ENCODE peak calls at places on chromosomes 6 and 20, in six cellular contexts. A is GM23338, K is HL-60, Q is stomach, G is K562, U is transverse colon. C is an unnamed sample.
A peak's percentile ranks its signal among the peaks of the same experiment; 100 is the strongest.

GRCh38 chr6:132511159-132511835 is 1.6 kb downstream of the STX7 start:
- DNase-seq in G (peak; percentile 24), A (no peak), K (peak; percentile 13), Q (no peak), U (peak; percentile 16), C (no peak)

GRCh38 chr6:170116643-170117042 is 174.2 kb downstream of the DLL1 start:
- DNase-seq in K (no peak), G (no peak), U (no peak), Q (peak; percentile 23), A (no peak), C (no peak)

GRCh38 chr6:160789263-160790027 is 87.4 kb downstream of the PLG start:
- DNase-seq in U (no peak), Q (no peak), K (no peak), G (no peak), A (no peak), C (no peak)

GRCh38 chr6:86256615-86257187 is 614.0 kb upstream of the SYNCRIP start:
- DNase-seq in G (no peak), Q (no peak), A (no peak), U (no peak), K (no peak), C (no peak)

GRCh38 chr6:82737965-82738364 is 327.7 kb downstream of the UBE3D start:
- DNase-seq in G (no peak), Q (no peak), A (no peak), K (no peak), U (no peak), C (no peak)

GRCh38 chr20:57223648-57224489 is 42.6 kb downstream of the BMP7 start:
- DNase-seq in Q (no peak), G (no peak), A (no peak), K (no peak), U (peak; percentile 21), C (no peak)

GRCh38 chr6:160051390-160051789 is 70.2 kb upstream of the SLC22A1 start:
- DNase-seq in G (no peak), Q (no peak), A (no peak), K (peak; percentile 32), U (no peak), C (no peak)

GRCh38 chr20:45429618-45430017 is 13.7 kb downstream of the PIGT start:
- DNase-seq in G (no peak), Q (no peak), U (no peak), A (no peak), K (no peak), C (no peak)

GRCh38 chr20:4740774-4741431 is 19.2 kb downstream of the PRND start:
- DNase-seq in U (peak; percentile 56), K (peak; percentile 42), Q (peak; percentile 58), G (peak; percentile 33), A (peak; percentile 91), C (no peak)

GRCh38 chr6:3157151-3157933 is at the start of gene TUBB2A:
- DNase-seq in U (peak; percentile 86), Q (peak; percentile 89), G (peak; percentile 99), K (peak; percentile 29), A (peak; percentile 83), C (peak; percentile 77)

GRCh38 chr6:161355731-161356130 is 81.9 kb upstream of the AGPAT4 start:
- DNase-seq in K (no peak), G (no peak), U (no peak), A (no peak), Q (no peak), C (no peak)

GRCh38 chr6:143061597-143062385 is 1.1 kb downstream of the AIG1 start:
- DNase-seq in A (no peak), Q (no peak), U (no peak), K (peak; percentile 12), G (no peak), C (no peak)

DNA sequence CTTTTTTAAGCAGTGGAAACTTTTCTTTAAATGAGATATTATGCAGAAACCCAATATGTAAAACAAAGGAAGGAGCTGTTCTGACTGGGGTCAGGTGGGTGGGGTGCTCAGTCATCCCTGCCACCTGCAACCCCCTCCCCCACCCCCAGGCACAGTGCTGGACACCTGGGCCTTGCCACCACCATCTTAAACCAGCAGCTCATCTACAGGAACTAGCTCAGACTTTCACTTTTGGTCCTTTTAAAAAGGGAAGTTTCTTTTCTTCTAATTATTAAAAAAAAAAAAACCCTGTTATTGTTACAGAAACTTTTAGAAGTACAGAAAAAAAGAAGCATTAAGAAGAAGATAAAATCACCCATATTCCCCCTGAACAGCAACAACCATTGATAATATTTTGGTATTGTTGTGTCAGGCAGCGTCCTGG is 37.1 kb downstream of the PPP1R16B start:
- DNase-seq in Q (peak; percentile 35), G (no peak), A (peak; percentile 34), U (peak; percentile 73), K (peak; percentile 4), C (no peak)
- H3K4me3 ChIP-seq in Q (no peak overlapping the region), G (no peak overlapping the region), A (no peak overlapping the region), U (no peak overlapping the region), K (no peak overlapping the region), C (no peak overlapping the region)

DNA sequence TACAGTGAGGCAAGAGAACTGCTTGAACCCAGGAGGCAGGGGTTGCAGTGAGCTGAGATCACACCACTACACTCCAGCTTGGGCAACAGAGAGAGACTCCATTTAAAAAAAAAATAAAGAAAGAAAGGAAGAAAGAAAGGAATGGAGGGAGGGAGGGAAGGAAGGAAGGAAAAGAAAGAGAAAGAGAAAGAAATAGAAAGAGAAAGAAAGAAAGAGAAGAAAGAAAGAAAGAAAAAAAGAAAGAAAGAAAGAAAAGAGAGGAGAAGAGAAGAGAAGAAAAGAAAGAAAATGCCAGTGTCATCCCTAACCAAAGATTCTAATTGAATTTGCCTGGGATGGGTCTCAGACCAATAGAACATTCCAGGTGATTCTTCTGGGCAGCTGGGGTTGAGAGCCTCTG is 4.2 kb downstream of the TGM3 start:
- DNase-seq in G (no peak), A (no peak), U (no peak), Q (no peak), K (no peak), C (no peak)
- TF ChIP-seq POLR2AphosphoS5 in G (no peak), A (no peak), U (no peak), Q (no peak), K (no peak), C (no peak)

GRCh38 chr6:66421570-66421969 is 714.5 kb upstream of the EYS start:
- DNase-seq in U (no peak), Q (no peak), A (peak; percentile 58), K (no peak), G (no peak), C (no peak)
- TF ChIP-seq CTCF in U (no peak), Q (no peak), A (peak; percentile 63), K (no peak), G (no peak), C (no peak)

GRCh38 chr6:75349262-75349984 is 64.8 kb upstream of the TMEM30A start:
- DNase-seq in U (no peak), Q (no peak), K (no peak), G (peak; percentile 10), A (peak; percentile 74), C (no peak)

GRCh38 chr6:75347797-75348610 is 63.4 kb upstream of the TMEM30A start:
- DNase-seq in G (no peak), Q (no peak), K (no peak), U (no peak), A (no peak), C (no peak)

GRCh38 chr6:75350808-75351207 is 66.2 kb upstream of the TMEM30A start:
- DNase-seq in G (no peak), K (no peak), A (no peak), U (no peak), Q (no peak), C (no peak)

GRCh38 chr6:75350156-75350555 is 65.6 kb upstream of the TMEM30A start:
- DNase-seq in A (no peak), K (no peak), Q (no peak), G (no peak), U (no peak), C (no peak)

DNA sequence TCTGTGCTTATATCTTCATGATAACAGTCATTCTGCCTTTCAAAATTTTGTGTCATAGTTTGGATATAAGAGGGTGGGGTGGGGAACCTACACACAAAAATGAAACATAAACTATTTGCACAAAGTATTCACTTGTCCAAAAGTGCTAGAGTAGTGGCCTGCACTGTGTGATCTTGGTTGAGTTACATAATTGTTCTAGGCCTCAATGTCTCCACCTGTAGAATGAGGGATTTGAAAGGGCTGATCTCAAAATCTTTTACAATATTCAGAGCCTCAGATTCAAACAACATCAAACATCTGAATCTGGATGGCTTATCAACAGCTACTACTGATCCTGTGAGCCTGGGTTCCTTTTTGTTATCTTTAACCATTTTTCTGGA is 64.3 kb upstream of the TMEM30A start:
- DNase-seq in K (no peak), U (no peak), A (no peak), Q (no peak), G (no peak), C (no peak)
- H3K4me3 ChIP-seq in K (no peak overlapping the region), U (peak overlapping the region; percentile 40), A (peak overlapping the region; percentile 58), Q (peak overlapping the region; percentile 41), G (no peak overlapping the region), C (no peak overlapping the region)

GRCh38 chr6:166959906-166960608 is 3.7 kb upstream of the RNASET2 start:
- DNase-seq in K (no peak), G (no peak), A (no peak), U (no peak), Q (no peak), C (no peak)

GRCh38 chr6:166960609-166960978 is 4.2 kb upstream of the RNASET2 start:
- DNase-seq in A (no peak), Q (no peak), G (no peak), K (no peak), U (no peak), C (no peak)

GRCh38 chr6:166957087-166957804 is 896 bp upstream of the RNASET2 start:
- DNase-seq in Q (peak; percentile 61), A (peak; percentile 52), G (peak; percentile 47), U (peak; percentile 79), K (peak; percentile 75), C (peak; percentile 35)

GRCh38 chr6:166957805-166958076 is 1.4 kb upstream of the RNASET2 start:
- DNase-seq in K (no peak), U (no peak), G (no peak), Q (no peak), A (peak; percentile 25), C (no peak)

GRCh38 chr6:166958926-166959861 is 2.8 kb upstream of the RNASET2 start:
- DNase-seq in Q (no peak), U (peak; percentile 54), K (peak; percentile 77), G (peak; percentile 45), A (no peak), C (no peak)
- TF ChIP-seq POLR2AphosphoS5 in Q (no peak), U (no peak), K (no peak), G (no peak), A (no peak), C (peak; percentile 6)

DNA sequence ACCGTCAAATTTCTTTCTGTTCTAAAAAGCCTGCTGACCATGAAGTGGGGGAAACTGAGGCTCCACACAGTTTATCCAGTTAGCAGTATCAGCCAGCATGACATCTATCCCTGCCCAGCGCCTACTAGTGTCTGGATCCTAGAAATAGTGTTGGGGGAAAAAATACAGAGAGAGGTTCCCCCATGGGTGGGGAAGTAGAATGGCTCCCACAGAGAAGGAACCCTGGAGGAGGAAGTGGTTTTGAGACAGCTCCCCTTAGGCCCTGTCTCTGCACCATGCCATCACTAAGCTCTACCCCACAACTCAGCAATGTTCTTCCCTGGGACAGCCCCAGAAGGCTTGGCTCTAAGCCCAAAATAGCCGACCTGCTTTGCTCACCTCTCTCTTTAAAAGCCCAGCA is 153.4 kb downstream of the MBOAT1 start:
- DNase-seq in A (no peak), Q (no peak), G (no peak), U (no peak), K (peak; percentile 76), C (no peak)
- TF ChIP-seq CTCF in A (peak; percentile 41), Q (no peak), G (peak; percentile 11), U (no peak), K (no peak), C (no peak)

GRCh38 chr6:43308990-43309477 is 408 bp upstream of the CRIP3 start:
- DNase-seq in Q (no peak), G (no peak), U (no peak), K (no peak), A (no peak), C (no peak)
- H3K4me3 ChIP-seq in Q (peak overlapping the region; percentile 48), G (peak overlapping the region; percentile 29), U (peak overlapping the region; percentile 43), K (no peak overlapping the region), A (peak overlapping the region; percentile 78), C (peak overlapping the region; percentile 29)

GRCh38 chr20:63681609-63682142 is 14.8 kb upstream of the TNFRSF6B start:
- DNase-seq in Q (no peak), G (no peak), K (no peak), A (no peak), U (no peak), C (no peak)
- TF ChIP-seq POLR2AphosphoS5 in Q (no peak), G (no peak), K (no peak), A (no peak), U (no peak), C (no peak)